ENCODE peak calls at places on chromosome 2, in nine cellular contexts. S is activated T-helper 1 cell treated with anti-CD3 and anti-CD28 coated beads, Interleukin-12 subunit alpha, Interleukin-12 subunit beta, Interleukin-2, Interleukin-4 antibody, amounts not matched to agents 30 ng/mL and 10 ng/mL and 1 ng/mL, durations not matched to agents 14 hours and 24 hours and 36 hours; D is H9; M is NCI-H345; T is iPS DF 19.7; F is amniotic stem cell; B is activated CD4-positive, alpha-beta T cell treated with anti-CD3 and anti-CD28 coated beads for 48 hours; N is stimulated activated CD4-positive, alpha-beta T cell treated with anti-CD3 and anti-CD28 coated beads, Interleukin-2, amount 100 ng/mL, for 48 hours; L is ELR. A is an unnamed sample.

GRCh38 chr2:27715318-27716165 is 51.9 kb downstream of the SLC4A1AP start:
- DNase-seq in L (peak), N (peak), M (peak), D (no peak), T (no peak), S (peak), F (peak), B (peak), A (peak)

GRCh38 chr2:233152541-233152940 is 92.4 kb downstream of the INPP5D start:
- DNase-seq in B (no peak), D (no peak), S (no peak), T (no peak), M (no peak), F (no peak), N (no peak), L (no peak), A (no peak)

GRCh38 chr2:61283443-61284160 is 121.6 kb downstream of the C2orf74 start:
- DNase-seq in N (no peak), B (no peak), T (no peak), F (no peak), L (no peak), D (no peak), M (no peak), S (no peak), A (no peak)

GRCh38 chr2:199987586-199987985 is 32.2 kb downstream of the MAIP1 start:
- DNase-seq in F (no peak), L (no peak), M (no peak), N (no peak), S (no peak), D (no peak), T (no peak), B (no peak), A (no peak)

GRCh38 chr2:169478339-169478738 is 955 bp upstream of the BBS5 start:
- DNase-seq in L (peak), T (no peak), B (no peak), D (no peak), S (no peak), N (no peak), F (no peak), M (no peak), A (no peak)

GRCh38 chr2:208250401-208250800 is 4.5 kb downstream of the IDH1 start:
- DNase-seq in S (no peak), F (no peak), T (no peak), N (no peak), D (no peak), L (no peak), B (no peak), M (no peak), A (no peak)

GRCh38 chr2:234306426-234307173 is 190.3 kb downstream of the ARL4C start:
- DNase-seq in F (no peak), T (no peak), S (no peak), D (no peak), B (peak), M (no peak), N (no peak), L (no peak), A (no peak)

GRCh38 chr2:150620371-150620770 is 132.9 kb upstream of the RND3 start:
- DNase-seq in F (no peak), N (no peak), T (no peak), D (no peak), B (no peak), L (no peak), S (no peak), M (no peak), A (no peak)

A was measured in upper lobe of right lung.